ENCODE peak calls at places on chromosome 12, in seven cellular contexts. W, V, T, D, K, C and Y are unnamed samples.

GRCh38 chr12:124466200-124467128 is 100.9 kb downstream of the NCOR2 start:
- DNase-seq in V (peak), C (peak), K (no peak), D (peak), W (peak), T (peak), Y (peak)

GRCh38 chr12:100234591-100235304 is 32.1 kb downstream of the DEPDC4 start:
- DNase-seq in T (no peak), W (peak), K (peak), V (no peak), C (peak), D (no peak), Y (no peak)

GRCh38 chr12:124567035-124567672 is at the start of gene NCOR2:
- DNase-seq in V (no peak), K (no peak), W (peak), C (peak), T (peak), D (no peak), Y (peak)

GRCh38 chr12:115871714-115872113 is 405.8 kb downstream of the MED13L start:
- DNase-seq in T (no peak), D (no peak), W (no peak), V (peak), K (peak), C (peak), Y (no peak)

GRCh38 chr12:66768293-66768692 is 89.4 kb upstream of the GRIP1 start:
- DNase-seq in V (no peak), C (no peak), D (no peak), W (no peak), T (no peak), K (no peak), Y (no peak)

GRCh38 chr12:64611430-64612286 is 1.4 kb downstream of the RASSF3 start:
- DNase-seq in K (no peak), W (peak), V (peak), C (peak), T (no peak), D (peak), Y (peak)

GRCh38 chr12:19783547-19784444 is 344.5 kb downstream of the AEBP2 start:
- DNase-seq in V (no peak), K (no peak), W (no peak), C (no peak), D (peak), T (no peak), Y (no peak)

GRCh38 chr12:114933428-114934160 is 249.6 kb upstream of the TBX3 start:
- DNase-seq in D (no peak), V (no peak), W (no peak), C (peak), K (no peak), T (no peak), Y (no peak)

GRCh38 chr12:5748027-5748426 is 197.0 kb downstream of the ANO2 start:
- DNase-seq in D (no peak), V (no peak), W (no peak), C (no peak), T (no peak), K (no peak), Y (no peak)

GRCh38 chr12:13941258-13942249 is 39.8 kb downstream of the GRIN2B start:
- DNase-seq in D (peak), V (peak), W (no peak), T (peak), C (peak), K (peak), Y (no peak)

GRCh38 chr12:117370588-117370987 is 9.2 kb upstream of the NOS1 start:
- DNase-seq in V (no peak), D (no peak), C (no peak), W (no peak), K (no peak), T (no peak), Y (no peak)

GRCh38 chr12:67025543-67026114 is 243.5 kb upstream of the CAND1 start:
- DNase-seq in W (peak), K (peak), D (no peak), T (peak), C (peak), V (peak), Y (peak)